ENCODE peak calls at places on chromosomes 12 and 14, in seven cellular contexts. X is H9, G is neuronal stem cell, I is activated T-helper 1 cell treated with Interleukin-2 at 50 U/mL for 16 hours, A is AG04450, D is left colon, S is choroid plexus epithelial cell. Z is an unnamed sample.

GRCh38 chr14:68343534-68344093 is 449.3 kb downstream of the ZFP36L1 start:
- DNase-seq in X (peak; percentile 43), G (no peak), I (no peak), A (no peak), D (no peak), S (no peak), Z (no peak)

GRCh38 chr14:23612802-23613201 is 23.4 kb upstream of the DHRS2 start:
- DNase-seq in X (no peak), G (no peak), I (no peak), A (no peak), D (no peak), S (no peak), Z (no peak)

GRCh38 chr14:67133595-67134441 is 55.4 kb upstream of the GARIN2 start:
- DNase-seq in X (no peak), G (no peak), I (no peak), A (no peak), D (no peak), S (peak; percentile 46), Z (no peak)

GRCh38 chr12:65492997-65493892 is 214.8 kb downstream of the MSRB3 start:
- DNase-seq in X (no peak), G (no peak), I (no peak), A (no peak), D (no peak), S (no peak), Z (no peak)

GRCh38 chr14:37145395-37145794 is 27.0 kb downstream of the SLC25A21 start:
- DNase-seq in X (no peak), G (no peak), I (no peak), A (no peak), D (no peak), S (no peak), Z (no peak)

GRCh38 chr14:97276573-97276972 is 479.4 kb downstream of the VRK1 start:
- DNase-seq in X (no peak), G (no peak), I (no peak), A (no peak), D (no peak), S (no peak), Z (no peak)

GRCh38 chr14:105325716-105326567 is 11.4 kb downstream of the PACS2 start:
- DNase-seq in X (no peak), G (no peak), I (no peak), A (no peak), D (no peak), S (no peak), Z (no peak)

GRCh38 chr14:69079188-69079742 is 73.7 kb downstream of the DCAF5 start:
- DNase-seq in X (no peak), G (no peak), I (no peak), A (peak; percentile 72), D (no peak), S (peak; percentile 86), Z (no peak)

GRCh38 chr14:53356361-53357150 is 203.4 kb upstream of the DDHD1 start:
- DNase-seq in X (peak; percentile 34), G (no peak), I (no peak), A (no peak), D (no peak), S (peak; percentile 47), Z (no peak)

GRCh38 chr12:131057722-131058515 is 104.2 kb downstream of the ADGRD1 start:
- DNase-seq in X (peak; percentile 10), G (no peak), I (no peak), A (no peak), D (no peak), S (no peak), Z (no peak)

GRCh38 chr14:69260979-69261605 is 1.1 kb downstream of the GALNT16 start:
- DNase-seq in X (peak; percentile 75), G (peak; percentile 51), I (no peak), A (no peak), D (peak; percentile 46), S (no peak), Z (no peak)

GRCh38 chr12:130925616-130926015 is 28.1 kb upstream of the ADGRD1 start:
- DNase-seq in X (no peak), G (no peak), I (no peak), A (no peak), D (no peak), S (peak; percentile 16), Z (no peak)

GRCh38 chr14:96629082-96629481 is 126.9 kb downstream of the PAPOLA start:
- DNase-seq in X (peak; percentile 10), G (no peak), I (no peak), A (no peak), D (no peak), S (no peak), Z (no peak)

GRCh38 chr12:41055875-41056577 is 132.1 kb upstream of the PDZRN4 start:
- DNase-seq in X (no peak), G (no peak), I (no peak), A (no peak), D (no peak), S (peak; percentile 17), Z (no peak)

GRCh38 chr14:30982583-30982982 is 42.9 kb upstream of the AP4S1 start:
- DNase-seq in X (no peak), G (no peak), I (no peak), A (no peak), D (no peak), S (no peak), Z (no peak)

GRCh38 chr14:56964885-56965284 is 154.6 kb upstream of the OTX2 start:
- DNase-seq in X (no peak), G (peak; percentile 51), I (no peak), A (no peak), D (no peak), S (no peak), Z (no peak)

GRCh38 chr12:23084236-23084995 is 459.4 kb downstream of the ETNK1 start:
- DNase-seq in X (no peak), G (no peak), I (no peak), A (peak; percentile 88), D (no peak), S (peak; percentile 76), Z (peak; percentile 38)

GRCh38 chr12:41418586-41418985 is 230.5 kb downstream of the PDZRN4 start:
- DNase-seq in X (peak; percentile 34), G (no peak), I (no peak), A (no peak), D (no peak), S (no peak), Z (no peak)

GRCh38 chr12:115394498-115395220 is 710.7 kb upstream of the TBX3 start:
- DNase-seq in X (no peak), G (no peak), I (no peak), A (no peak), D (no peak), S (no peak), Z (no peak)

GRCh38 chr14:33686856-33687255 is 264.0 kb downstream of the EGLN3 start:
- DNase-seq in X (no peak), G (no peak), I (no peak), A (no peak), D (no peak), S (no peak), Z (no peak)

GRCh38 chr12:50088577-50089335 is 3.6 kb downstream of the SMARCD1 start:
- DNase-seq in X (no peak), G (no peak), I (peak; percentile 17), A (no peak), D (peak; percentile 67), S (peak; percentile 71), Z (no peak)

GRCh38 chr14:100761481-100761880 is 34.8 kb downstream of the DLK1 start:
- DNase-seq in X (no peak), G (no peak), I (no peak), A (peak; percentile 37), D (no peak), S (peak; percentile 69), Z (no peak)

GRCh38 chr14:25215607-25216006 is 165.7 kb upstream of the STXBP6 start:
- DNase-seq in X (no peak), G (no peak), I (no peak), A (no peak), D (no peak), S (no peak), Z (no peak)

GRCh38 chr12:104309446-104309993 is 6.0 kb downstream of the EID3 start:
- DNase-seq in X (no peak), G (no peak), I (no peak), A (no peak), D (no peak), S (no peak), Z (no peak)

GRCh38 chr14:99137913-99138571 is 134.0 kb downstream of the BCL11B start:
- DNase-seq in X (peak; percentile 48), G (no peak), I (no peak), A (no peak), D (no peak), S (no peak), Z (no peak)

GRCh38 chr12:45944771-45945170 is 45.6 kb downstream of the SCAF11 start:
- DNase-seq in X (no peak), G (no peak), I (no peak), A (no peak), D (no peak), S (peak; percentile 55), Z (no peak)

GRCh38 chr12:51773145-51773869 is 75.2 kb downstream of the FIGNL2 start:
- DNase-seq in X (no peak), G (no peak), I (no peak), A (peak; percentile 42), D (no peak), S (peak; percentile 39), Z (no peak)

GRCh38 chr12:27771470-27772327 is 8.3 kb upstream of the KLHL42 start:
- DNase-seq in X (no peak), G (no peak), I (no peak), A (no peak), D (no peak), S (peak; percentile 41), Z (no peak)

GRCh38 chr14:102431751-102432150 is 69.0 kb downstream of the TECPR2 start:
- DNase-seq in X (no peak), G (no peak), I (no peak), A (no peak), D (no peak), S (no peak), Z (no peak)

GRCh38 chr14:100406505-100407131 is 83.5 kb downstream of the SLC25A47 start:
- DNase-seq in X (no peak), G (no peak), I (peak; percentile 25), A (no peak), D (peak; percentile 76), S (no peak), Z (no peak)

GRCh38 chr12:38771871-38772270 is 133.5 kb downstream of the CPNE8 start:
- DNase-seq in X (no peak), G (no peak), I (no peak), A (no peak), D (no peak), S (peak; percentile 5), Z (no peak)

GRCh38 chr14:103308717-103309616 is 25.1 kb upstream of the EIF5 start:
- DNase-seq in X (no peak), G (no peak), I (no peak), A (no peak), D (no peak), S (no peak), Z (no peak)

Z was measured in brain pericyte.